ENCODE peak calls at places on chromosome 16, in four cellular contexts. W is upper lobe of left lung, H is fibroblast of pulmonary artery, L is gastrocnemius medialis. J is an unnamed sample.

GRCh38 chr16:71542377-71542776 is 16.2 kb downstream of the CHST4 start:
- DNase-seq in W (no peak), H (peak; percentile 23), L (no peak), J (peak; percentile 24)

GRCh38 chr16:87471278-87472141 is 21.3 kb downstream of the ZCCHC14 start:
- DNase-seq in L (no peak), H (no peak), W (no peak), J (no peak)

GRCh38 chr16:89345663-89346150 is 128.2 kb downstream of the ZNF778 start:
- DNase-seq in W (no peak), H (no peak), L (no peak), J (no peak)

GRCh38 chr16:5214466-5214865 is 116.9 kb upstream of the EEF2KMT start:
- DNase-seq in L (no peak), H (no peak), W (no peak), J (no peak)

GRCh38 chr16:17359778-17360177 is 111.0 kb downstream of the XYLT1 start:
- DNase-seq in W (no peak), H (no peak), L (no peak), J (no peak)

GRCh38 chr16:89670496-89671431 is 13.1 kb downstream of the SPATA33 start:
- DNase-seq in H (peak; percentile 41), L (no peak), W (no peak), J (no peak)

GRCh38 chr16:16778322-16778721 is 399.4 kb downstream of the NPIPA7 start:
- DNase-seq in W (no peak), L (no peak), H (no peak), J (no peak)

GRCh38 chr16:89958068-89958467 is 9.5 kb downstream of the DEF8 start:
- DNase-seq in W (no peak), H (peak; percentile 23), L (no peak), J (no peak)

GRCh38 chr16:85396879-85397871 is 215.9 kb upstream of the GSE1 start:
- DNase-seq in L (no peak), H (no peak), W (peak; percentile 71), J (no peak)

GRCh38 chr16:67388591-67388990 is 4.7 kb downstream of the TPPP3 start:
- DNase-seq in L (no peak), W (no peak), H (no peak), J (no peak)

GRCh38 chr16:67391424-67392300 is 1.6 kb downstream of the TPPP3 start:
- DNase-seq in L (no peak), H (no peak), W (peak; percentile 45), J (no peak)

GRCh38 chr16:67392301-67393059 is 818 bp downstream of the TPPP3 start:
- DNase-seq in L (no peak), H (no peak), W (peak; percentile 27), J (no peak)

GRCh38 chr16:67389911-67390815 is 3.1 kb downstream of the TPPP3 start:
- DNase-seq in H (no peak), L (peak; percentile 48), W (peak; percentile 61), J (no peak)

GRCh38 chr16:67390816-67391423 is 2.4 kb downstream of the TPPP3 start:
- DNase-seq in H (no peak), L (no peak), W (no peak), J (no peak)
- H3K4me3 ChIP-seq in H (no peak overlapping the region), L (no peak overlapping the region), W (no peak overlapping the region), J (no peak overlapping the region)

GRCh38 chr16:8832383-8833100 is 34.9 kb downstream of the PMM2 start:
- DNase-seq in W (peak; percentile 53), H (no peak), L (no peak), J (no peak)
- H3K4me3 ChIP-seq in W (no peak overlapping the region), H (no peak overlapping the region), L (no peak overlapping the region), J (no peak overlapping the region)

GRCh38 chr16:21644674-21645073 is 7.7 kb downstream of the IGSF6 start:
- DNase-seq in L (no peak), H (no peak), W (no peak), J (no peak)
- H3K4me3 ChIP-seq in L (peak overlapping the region; percentile 42), H (no peak overlapping the region), W (no peak overlapping the region), J (peak overlapping the region; percentile 49)

GRCh38 chr16:29683543-29684090 is 4.6 kb downstream of the QPRT start:
- DNase-seq in L (no peak), W (no peak), H (no peak), J (no peak)

GRCh38 chr16:29675811-29676643 is 3.0 kb upstream of the QPRT start:
- DNase-seq in L (no peak), H (peak; percentile 37), W (no peak), J (no peak)

GRCh38 chr16:29678691-29679267 is at the start of gene QPRT:
- DNase-seq in L (no peak), W (no peak), H (peak; percentile 57), J (no peak)

GRCh38 chr16:29676989-29677388 is 2.0 kb upstream of the QPRT start:
- DNase-seq in W (no peak), H (no peak), L (no peak), J (no peak)

DNA sequence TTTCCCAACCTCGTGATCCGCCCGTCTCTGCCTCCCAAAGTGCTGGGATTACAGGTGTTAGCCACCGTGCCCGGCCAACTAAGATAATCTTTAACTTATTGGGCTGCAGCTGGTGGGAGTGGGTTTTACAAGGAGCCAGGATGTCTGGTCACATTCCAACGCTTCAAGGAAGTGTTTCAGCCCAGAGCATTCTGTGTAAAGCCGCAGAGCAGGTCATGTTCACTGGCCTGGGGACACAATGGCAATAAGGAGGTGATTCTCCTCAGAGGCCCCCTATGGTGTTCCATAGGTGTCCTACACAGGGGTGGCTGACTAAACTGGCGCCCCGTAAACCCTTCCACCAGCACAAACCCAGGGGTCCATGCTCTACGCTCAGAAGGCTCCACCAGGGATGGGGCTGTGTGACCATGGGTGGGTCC is 1.2 kb downstream of the QPRT start:
- DNase-seq in L (no peak), H (no peak), W (no peak), J (no peak)
- H3K4me3 ChIP-seq in L (no peak overlapping the region), H (peak overlapping the region; percentile 55), W (peak overlapping the region; percentile 23), J (no peak overlapping the region)

GRCh38 chr16:57003439-57004386 is 14.4 kb downstream of the NLRC5 start:
- DNase-seq in L (no peak), W (peak; percentile 20), H (no peak), J (no peak)
- H3K4me3 ChIP-seq in L (no peak overlapping the region), W (no peak overlapping the region), H (no peak overlapping the region), J (no peak overlapping the region)

DNA sequence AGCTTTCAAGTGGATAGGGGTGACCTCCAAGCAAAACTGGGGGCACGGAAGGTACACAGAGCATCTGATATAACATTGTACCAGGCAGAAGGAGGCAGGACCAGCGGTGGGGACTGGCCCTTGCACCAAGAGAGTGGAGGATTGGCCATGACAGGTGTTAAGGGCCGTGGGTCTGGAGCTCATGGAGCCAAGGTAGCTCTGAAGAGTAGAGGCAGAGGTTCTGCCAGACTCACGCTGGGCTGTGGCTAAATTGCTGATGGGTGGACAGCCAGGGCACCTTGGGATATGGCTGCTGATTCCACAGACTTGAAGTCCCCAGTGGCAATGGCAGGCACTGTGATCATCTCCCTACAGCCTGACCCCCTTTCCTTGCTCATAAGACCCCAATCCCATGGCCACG is 65.9 kb upstream of the NKD1 start:
- DNase-seq in W (no peak), H (no peak), L (no peak), J (no peak)
- H3K4me3 ChIP-seq in W (no peak overlapping the region), H (no peak overlapping the region), L (no peak overlapping the region), J (no peak overlapping the region)

DNA sequence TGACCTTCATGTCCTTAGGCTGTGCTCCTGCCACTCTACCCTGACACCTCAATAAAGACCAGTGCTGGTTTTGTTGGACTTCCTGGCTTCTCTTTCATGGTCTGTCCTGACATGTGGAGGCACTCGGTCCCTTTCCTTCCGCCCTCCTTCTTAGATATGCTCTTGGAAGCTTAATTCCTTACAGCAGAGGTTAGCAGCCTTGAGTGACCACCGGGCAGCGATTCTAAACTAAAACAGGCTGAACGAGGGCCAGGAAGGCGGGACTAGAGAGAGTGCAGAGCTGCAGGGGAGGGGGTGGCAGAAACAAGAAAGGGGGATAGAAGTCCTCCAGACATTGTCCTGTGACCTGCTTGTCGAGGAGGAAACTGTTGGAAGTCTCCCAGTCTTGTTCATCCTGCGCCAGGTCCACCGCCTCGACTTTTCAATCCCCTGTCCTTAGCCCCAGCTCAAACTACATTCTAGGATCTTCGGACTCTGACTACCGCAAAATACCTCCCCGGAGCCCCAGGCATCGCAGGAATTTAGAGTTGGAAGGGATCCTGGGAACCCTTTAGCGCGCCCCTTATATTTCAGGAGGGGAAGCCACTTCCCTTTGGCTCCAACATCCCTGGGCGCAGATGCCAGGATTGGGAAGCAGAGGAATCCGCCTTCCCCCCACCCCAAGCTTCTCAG is 1.2 kb downstream of the AHSP start:
- DNase-seq in W (no peak), H (no peak), L (no peak), J (no peak)
- H3K4me3 ChIP-seq in W (peak overlapping the region; percentile 38), H (no peak overlapping the region), L (peak overlapping the region; percentile 36), J (no peak overlapping the region)

GRCh38 chr16:705748-706188 is at the start of gene FBXL16:
- DNase-seq in H (no peak), L (no peak), W (peak; percentile 83), J (no peak)

GRCh38 chr16:704047-704446 is 1.6 kb downstream of the FBXL16 start:
- DNase-seq in W (peak; percentile 32), H (no peak), L (no peak), J (no peak)

GRCh38 chr16:706189-707061 is 824 bp upstream of the FBXL16 start:
- DNase-seq in H (no peak), L (no peak), W (peak; percentile 66), J (no peak)

GRCh38 chr16:703406-703805 is 2.2 kb downstream of the FBXL16 start:
- DNase-seq in L (no peak), H (no peak), W (peak; percentile 59), J (no peak)

GRCh38 chr16:704552-705380 is 835 bp downstream of the FBXL16 start:
- DNase-seq in W (peak; percentile 73), L (no peak), H (no peak), J (no peak)
- H3K4me3 ChIP-seq in W (peak overlapping the region; percentile 15), L (no peak overlapping the region), H (no peak overlapping the region), J (no peak overlapping the region)